ENCODE peak calls at places on chromosomes 13 and 19, in eight cellular contexts. A is tibial artery; Z is A549; N is psoas muscle; W is substantia nigra; I is pancreas; H is CD8-positive, alpha-beta T cell; S is mesendoderm. K is an unnamed sample.

GRCh38 chr13:45238945-45239795 is 38.3 kb upstream of the KCTD4 start:
- DNase-seq in A (no peak), Z (no peak), N (no peak), W (no peak), I (no peak), H (no peak), S (no peak), K (no peak)

GRCh38 chr13:73602295-73602694 is 531.9 kb downstream of the KLF12 start:
- DNase-seq in A (no peak), Z (no peak), N (no peak), W (no peak), I (no peak), H (no peak), S (peak; percentile 60), K (no peak)

GRCh38 chr13:80550856-80551532 is 210.1 kb upstream of the SPRY2 start:
- DNase-seq in A (no peak), Z (no peak), N (no peak), W (no peak), I (no peak), H (no peak), S (no peak), K (no peak)

GRCh38 chr19:43562211-43562697 is 13.1 kb downstream of the XRCC1 start:
- DNase-seq in A (no peak), Z (no peak), N (no peak), W (no peak), I (no peak), H (no peak), S (no peak), K (no peak)

GRCh38 chr13:30690282-30691188 is 44.8 kb upstream of the ALOX5AP start:
- DNase-seq in A (peak; percentile 81), Z (peak; percentile 76), N (peak; percentile 85), W (no peak), I (no peak), H (no peak), S (peak; percentile 44), K (peak; percentile 22)

GRCh38 chr19:41144403-41144802 is 30.2 kb downstream of the CYP2F1 start:
- DNase-seq in A (peak; percentile 80), Z (peak; percentile 94), N (peak; percentile 82), W (no peak), I (peak; percentile 58), H (peak; percentile 90), S (peak; percentile 89), K (peak; percentile 56)

GRCh38 chr19:51441410-51442390 is 16.6 kb downstream of the SIGLEC8 start:
- DNase-seq in A (no peak), Z (peak; percentile 14), N (no peak), W (no peak), I (no peak), H (peak; percentile 81), S (no peak), K (no peak)

GRCh38 chr19:46489445-46490272 is 6.0 kb downstream of the PNMA8B start:
- DNase-seq in A (peak; percentile 84), Z (no peak), N (peak; percentile 69), W (peak; percentile 21), I (no peak), H (no peak), S (peak; percentile 80), K (no peak)

GRCh38 chr13:51541809-51542258 is 42.4 kb upstream of the WDFY2 start:
- DNase-seq in A (no peak), Z (peak; percentile 57), N (no peak), W (no peak), I (peak; percentile 12), H (no peak), S (no peak), K (no peak)

GRCh38 chr13:99985886-99986527 is 4.4 kb downstream of the ZIC2 start:
- DNase-seq in A (no peak), Z (no peak), N (no peak), W (no peak), I (no peak), H (no peak), S (no peak), K (no peak)

GRCh38 chr13:112975401-112975939 is 6.5 kb downstream of the MCF2L start:
- DNase-seq in A (no peak), Z (no peak), N (peak; percentile 26), W (no peak), I (no peak), H (no peak), S (no peak), K (no peak)

GRCh38 chr19:33397536-33398360 is 24.2 kb downstream of the CEBPG start:
- DNase-seq in A (peak; percentile 56), Z (no peak), N (peak; percentile 50), W (no peak), I (no peak), H (no peak), S (no peak), K (no peak)

DNA sequence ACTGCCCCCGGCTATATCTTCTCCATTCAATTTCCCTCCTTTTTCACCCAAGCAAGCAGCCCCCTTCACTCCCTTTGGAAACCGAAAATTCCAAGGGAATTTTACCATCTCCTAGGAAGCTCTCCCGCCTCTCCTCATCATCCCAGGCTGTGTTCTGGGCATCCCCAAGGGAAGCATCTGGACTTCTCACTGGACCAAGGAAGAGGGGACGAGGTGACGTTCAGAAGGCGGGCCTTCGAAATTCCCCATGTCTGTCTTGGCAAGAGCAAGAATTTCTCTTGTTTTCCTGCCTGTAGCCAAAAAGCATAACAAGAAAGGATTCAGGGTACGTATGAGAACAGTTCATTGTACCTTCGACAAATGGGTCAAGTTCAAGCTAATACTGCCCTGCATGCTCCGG is 6.1 kb downstream of the TPRX2 start:
- DNase-seq in A (no peak), Z (no peak), N (no peak), W (no peak), I (no peak), H (no peak), S (no peak), K (no peak)
- H3K27ac ChIP-seq in A (no peak overlapping the region), Z (no peak overlapping the region), N (no peak overlapping the region), W (no peak overlapping the region), I (no peak overlapping the region), H (no peak overlapping the region), S (no peak overlapping the region), K (no peak overlapping the region)

DNA sequence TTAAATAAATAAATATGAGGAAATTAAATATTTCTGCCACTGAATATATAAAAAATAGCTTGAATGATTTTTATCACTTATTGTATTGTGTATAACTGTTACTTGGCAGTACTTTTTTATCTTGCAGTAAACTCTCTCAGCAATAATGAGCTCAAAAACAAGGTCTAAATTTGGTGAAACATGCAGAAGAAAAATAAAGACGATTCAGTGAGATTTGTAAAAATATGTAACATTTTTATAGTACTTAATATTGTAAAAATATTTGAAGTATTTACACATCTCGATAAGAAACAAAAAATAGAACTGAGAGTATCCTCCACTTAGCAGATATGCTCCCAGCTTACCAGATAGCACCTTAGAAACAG is 120.6 kb upstream of the MLNR start:
- DNase-seq in A (no peak), Z (no peak), N (no peak), W (no peak), I (no peak), H (no peak), S (no peak), K (no peak)
- H3K27ac ChIP-seq in A (no peak overlapping the region), Z (no peak overlapping the region), N (peak overlapping the region; percentile 83), W (no peak overlapping the region), I (peak overlapping the region; percentile 73), H (no peak overlapping the region), S (no peak overlapping the region), K (no peak overlapping the region)

DNA sequence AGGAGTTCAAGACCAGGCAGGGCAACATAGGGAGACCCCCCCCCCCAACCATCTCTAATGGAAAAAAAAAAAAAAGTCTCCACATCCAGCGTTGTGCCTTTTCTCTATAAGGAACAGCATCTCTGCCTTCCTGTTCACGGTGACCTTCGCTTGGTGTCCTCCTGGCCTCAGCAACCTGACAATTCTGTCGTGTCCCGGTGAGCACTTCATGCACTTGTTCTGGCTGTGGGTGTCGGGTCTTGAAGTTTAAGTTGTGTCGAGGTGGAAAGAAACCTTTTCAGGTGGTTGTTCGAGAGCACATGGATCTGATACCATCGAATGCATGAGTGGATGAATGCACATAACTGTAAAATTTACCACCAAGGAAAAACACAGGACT is 594 bp downstream of the ZNF559 start:
- DNase-seq in A (no peak), Z (no peak), N (no peak), W (no peak), I (no peak), H (no peak), S (no peak), K (no peak)
- H3K27ac ChIP-seq in A (peak overlapping the region; percentile 76), Z (peak overlapping the region; percentile 77), N (peak overlapping the region; percentile 82), W (peak overlapping the region; percentile 81), I (peak overlapping the region; percentile 82), H (peak overlapping the region; percentile 62), S (peak overlapping the region; percentile 47), K (no peak overlapping the region)

GRCh38 chr13:75493156-75493555 is 11.2 kb upstream of the TBC1D4 start:
- DNase-seq in A (no peak), Z (no peak), N (no peak), W (no peak), I (no peak), H (no peak), S (no peak), K (no peak)

GRCh38 chr13:75494491-75494890 is 12.5 kb upstream of the TBC1D4 start:
- DNase-seq in A (no peak), Z (no peak), N (no peak), W (no peak), I (no peak), H (no peak), S (no peak), K (no peak)

GRCh38 chr13:75492389-75492788 is 10.4 kb upstream of the TBC1D4 start:
- DNase-seq in A (no peak), Z (no peak), N (no peak), W (no peak), I (no peak), H (no peak), S (no peak), K (no peak)

DNA sequence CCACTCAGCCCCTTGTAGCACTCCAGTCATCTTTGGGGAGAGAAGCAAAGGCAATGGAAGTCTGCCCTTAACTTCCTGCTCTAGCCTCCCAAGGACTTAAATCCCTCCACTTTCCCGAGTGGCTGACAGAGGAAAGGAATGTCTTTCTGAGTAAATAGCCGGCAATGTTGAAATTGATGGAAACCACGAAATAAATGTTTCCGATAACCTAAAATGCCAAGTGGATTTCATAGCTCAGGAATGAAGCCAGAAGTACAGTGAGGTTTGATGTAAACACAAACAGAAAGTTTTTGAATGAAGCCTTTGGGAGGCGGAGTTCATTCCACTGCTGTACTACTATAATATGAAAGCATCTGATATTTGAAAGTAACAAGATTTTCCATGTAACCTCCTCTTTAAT is 14.0 kb upstream of the TBC1D4 start:
- DNase-seq in A (no peak), Z (no peak), N (no peak), W (no peak), I (no peak), H (no peak), S (no peak), K (no peak)
- H3K27ac ChIP-seq in A (no peak overlapping the region), Z (no peak overlapping the region), N (no peak overlapping the region), W (no peak overlapping the region), I (no peak overlapping the region), H (no peak overlapping the region), S (no peak overlapping the region), K (no peak overlapping the region)

GRCh38 chr19:48713041-48713863 is 6.3 kb downstream of the MAMSTR start:
- DNase-seq in A (no peak), Z (peak; percentile 75), N (peak; percentile 53), W (no peak), I (peak; percentile 34), H (no peak), S (peak; percentile 91), K (no peak)
- H3K27ac ChIP-seq in A (peak overlapping the region; percentile 74), Z (peak overlapping the region; percentile 75), N (peak overlapping the region; percentile 91), W (peak overlapping the region; percentile 77), I (peak overlapping the region; percentile 63), H (peak overlapping the region; percentile 6), S (no peak overlapping the region), K (peak overlapping the region; percentile 62)

K was measured in caudate nucleus.